ENCODE peak calls at places on chromosomes 4 and X, in seven cellular contexts. F, K, S, X, R, Z and L are unnamed samples.

GRCh38 chrX:22136711-22137110 is 104.6 kb downstream of the PHEX start:
- DNase-seq in S (no peak), R (no peak), X (no peak), K (no peak), F (no peak), Z (peak), L (no peak)

GRCh38 chrX:54994099-54994498 is at the start of gene PFKFB1:
- DNase-seq in S (no peak), X (no peak), K (no peak), F (no peak), Z (no peak), R (no peak), L (no peak)

GRCh38 chrX:136067946-136068345 is 79.4 kb upstream of the FHL1 start:
- DNase-seq in S (no peak), F (no peak), X (no peak), R (no peak), K (no peak), Z (no peak), L (no peak)

GRCh38 chrX:97446298-97446882 is 562.7 kb downstream of the RPA4 start:
- DNase-seq in R (no peak), S (no peak), Z (no peak), K (no peak), F (no peak), X (no peak), L (peak)

GRCh38 chr4:111537861-111538260 is 607.4 kb upstream of the FAM241A start:
- DNase-seq in S (no peak), K (no peak), X (peak), F (no peak), Z (peak), R (no peak), L (no peak)

GRCh38 chrX:38437093-38437492 is 84.7 kb downstream of the OTC start:
- DNase-seq in F (no peak), S (no peak), X (no peak), Z (no peak), K (no peak), R (no peak), L (peak)

GRCh38 chrX:102339312-102340298 is 92.6 kb downstream of the NXF2 start:
- DNase-seq in F (no peak), Z (no peak), S (no peak), R (no peak), X (no peak), K (no peak), L (peak)

GRCh38 chr4:132123870-132124623 is 1025.0 kb upstream of the PCDH10 start:
- DNase-seq in S (no peak), F (no peak), Z (no peak), X (no peak), R (no peak), K (peak), L (no peak)

GRCh38 chr4:94870151-94870550 is 112.4 kb downstream of the BMPR1B start:
- DNase-seq in X (no peak), F (no peak), R (no peak), K (no peak), S (no peak), Z (no peak), L (no peak)

GRCh38 chr4:3257125-3257690 is 8.2 kb downstream of the MSANTD1 start:
- DNase-seq in Z (peak), F (no peak), X (no peak), R (no peak), S (no peak), K (no peak), L (no peak)

GRCh38 chr4:113288691-113289090 is 239.2 kb downstream of the ANK2 start:
- DNase-seq in K (no peak), F (no peak), X (no peak), S (no peak), R (no peak), Z (no peak), L (no peak)

GRCh38 chrX:97060019-97060418 is 176.3 kb downstream of the RPA4 start:
- DNase-seq in F (no peak), Z (no peak), K (no peak), R (peak), X (no peak), S (no peak), L (no peak)

GRCh38 chr4:159273126-159273438 is 170.2 kb downstream of the RAPGEF2 start:
- DNase-seq in X (no peak), F (no peak), R (no peak), S (no peak), K (no peak), Z (no peak), L (no peak)

GRCh38 chr4:143587703-143588102 is 74.2 kb downstream of the SMARCA5 start:
- DNase-seq in K (no peak), F (no peak), Z (peak), X (no peak), S (no peak), R (no peak), L (peak)

GRCh38 chr4:77156912-77157858 is at the start of gene CCNG2:
- DNase-seq in X (peak), F (no peak), K (peak), S (peak), R (no peak), Z (peak), L (peak)

GRCh38 chrX:13669246-13669689 is 16.3 kb downstream of the TCEANC start:
- DNase-seq in Z (peak), F (no peak), X (no peak), S (peak), R (no peak), K (peak), L (peak)

GRCh38 chr4:16844796-16845586 is 53.5 kb downstream of the LDB2 start:
- DNase-seq in X (no peak), K (no peak), S (no peak), F (no peak), R (peak), Z (no peak), L (no peak)

GRCh38 chrX:154368630-154369452 is 5.6 kb downstream of the FLNA start:
- DNase-seq in S (peak), X (no peak), Z (peak), F (no peak), K (peak), R (no peak), L (peak)

GRCh38 chr4:156193800-156194199 is 240.1 kb upstream of the CTSO start:
- DNase-seq in K (no peak), R (no peak), Z (peak), F (no peak), S (no peak), X (no peak), L (peak)

GRCh38 chrX:144709841-144710240 is 537.5 kb upstream of the SPANXN1 start:
- DNase-seq in K (no peak), Z (no peak), S (no peak), X (no peak), R (no peak), F (no peak), L (no peak)

GRCh38 chr4:163679189-163679588 is 184.7 kb downstream of the TMA16 start:
- DNase-seq in F (no peak), Z (no peak), K (no peak), R (no peak), X (peak), S (no peak), L (peak)

GRCh38 chrX:18885317-18886004 is 98.5 kb downstream of the PHKA2 start:
- DNase-seq in R (no peak), S (no peak), K (peak), Z (no peak), F (no peak), X (no peak), L (peak)

GRCh38 chrX:22314211-22314610 is 41.5 kb downstream of the CBLL2 start:
- DNase-seq in S (no peak), R (no peak), X (no peak), K (no peak), Z (no peak), F (no peak), L (peak)

GRCh38 chr4:119030536-119030890 is 105.1 kb upstream of the MYOZ2 start:
- DNase-seq in K (no peak), X (no peak), F (no peak), R (no peak), Z (no peak), S (no peak), L (no peak)

GRCh38 chr4:98939892-98940298 is 11.0 kb upstream of the EIF4E start:
- DNase-seq in S (no peak), Z (peak), R (peak), K (no peak), X (peak), F (peak), L (peak)

GRCh38 chr4:87758278-87758677 is 41.1 kb upstream of the IBSP start:
- DNase-seq in R (no peak), S (no peak), F (no peak), X (no peak), Z (no peak), K (no peak), L (no peak)

GRCh38 chr4:4889781-4890180 is 30.3 kb downstream of the MSX1 start:
- DNase-seq in X (no peak), K (no peak), Z (no peak), R (no peak), F (no peak), S (no peak), L (no peak)